ENCODE peak calls at places on chromosome 14, in four cellular contexts. U is K562, S is GM12878, X is HepG2. T is an unnamed sample.

GRCh38 chr14:52951730-52952481 is 1.1 kb upstream of the FERMT2 start:
- DNase-seq in U (peak; percentile 8), S (no peak), X (peak; percentile 73), T (peak; percentile 79)

GRCh38 chr14:69637503-69638030 is 26.2 kb downstream of the SUSD6 start:
- DNase-seq in U (peak; percentile 30), S (no peak), X (peak; percentile 60), T (no peak)

GRCh38 chr14:29265852-29266251 is 499.3 kb downstream of the FOXG1 start:
- DNase-seq in X (no peak), U (no peak), S (no peak), T (no peak)

GRCh38 chr14:104111301-104112112 is 26.0 kb downstream of the ASPG start:
- DNase-seq in U (no peak), S (no peak), X (no peak), T (no peak)

GRCh38 chr14:95849761-95850160 is 26.9 kb upstream of the TUNAR start:
- DNase-seq in X (no peak), S (no peak), U (no peak), T (no peak)

GRCh38 chr14:87334997-87335675 is 657.8 kb downstream of the GALC start:
- DNase-seq in X (no peak), U (no peak), S (no peak), T (no peak)

GRCh38 chr14:35257809-35258208 is 34.4 kb upstream of the PSMA6 start:
- DNase-seq in U (no peak), S (no peak), X (no peak), T (no peak)

GRCh38 chr14:99242816-99243795 is 28.9 kb downstream of the BCL11B start:
- DNase-seq in X (no peak), U (no peak), S (no peak), T (no peak)

GRCh38 chr14:99732436-99733220 is 48.5 kb downstream of the CYP46A1 start:
- DNase-seq in X (no peak), S (no peak), U (no peak), T (no peak)

GRCh38 chr14:51660720-51661119 is 9.0 kb downstream of the FRMD6 start:
- DNase-seq in S (no peak), U (no peak), X (no peak), T (no peak)

GRCh38 chr14:100106260-100106659 is 41.0 kb downstream of the EVL start:
- DNase-seq in X (no peak), S (no peak), U (peak; percentile 22), T (no peak)

GRCh38 chr14:78758333-78758732 is 588.2 kb downstream of the NRXN3 start:
- DNase-seq in U (peak; percentile 11), S (peak; percentile 13), X (peak; percentile 30), T (peak; percentile 14)

GRCh38 chr14:24179961-24180726 is 8.3 kb downstream of the REC8 start:
- DNase-seq in X (no peak), U (no peak), S (no peak), T (no peak)

GRCh38 chr14:32998433-32998832 is 59.8 kb downstream of the NPAS3 start:
- DNase-seq in S (no peak), U (no peak), X (no peak), T (no peak)

GRCh38 chr14:104975481-104976197 is 2.5 kb downstream of the AHNAK2 start:
- DNase-seq in U (no peak), S (no peak), X (no peak), T (no peak)

GRCh38 chr14:64812412-64812811 is 67.3 kb downstream of the SPTB start:
- DNase-seq in U (peak; percentile 46), X (no peak), S (no peak), T (no peak)

GRCh38 chr14:99718031-99718810 is 34.1 kb downstream of the CYP46A1 start:
- DNase-seq in S (peak; percentile 39), U (no peak), X (no peak), T (no peak)

GRCh38 chr14:96574633-96575191 is 72.5 kb downstream of the PAPOLA start:
- DNase-seq in U (no peak), S (no peak), X (no peak), T (no peak)

GRCh38 chr14:26163761-26164160 is 434.1 kb downstream of the NOVA1 start:
- DNase-seq in U (no peak), S (no peak), X (peak; percentile 28), T (no peak)

GRCh38 chr14:103537175-103537990 is 8.4 kb downstream of the TRMT61A start:
- DNase-seq in U (no peak), S (no peak), X (no peak), T (no peak)

GRCh38 chr14:42000450-42000849 is 393.8 kb downstream of the LRFN5 start:
- DNase-seq in U (no peak), S (no peak), X (no peak), T (peak; percentile 0)

GRCh38 chr14:105385322-105385637 is 13.1 kb upstream of the TEX22 start:
- DNase-seq in S (no peak), X (no peak), U (no peak), T (no peak)

GRCh38 chr14:20197459-20197858 is 6.8 kb downstream of the OR11G2 start:
- DNase-seq in S (no peak), X (no peak), U (no peak), T (no peak)

GRCh38 chr14:51564986-51565604 is 86.6 kb upstream of the FRMD6 start:
- DNase-seq in X (no peak), U (no peak), S (no peak), T (no peak)

GRCh38 chr14:98325761-98326160 is 946.2 kb downstream of the BCL11B start:
- DNase-seq in X (no peak), S (no peak), U (no peak), T (peak; percentile 4)

GRCh38 chr14:54637829-54638446 is 71.0 kb downstream of the SAMD4A start:
- DNase-seq in S (no peak), U (no peak), X (no peak), T (peak; percentile 24)

GRCh38 chr14:95008445-95009217 is 148.7 kb downstream of the DICER1 start:
- DNase-seq in U (no peak), X (no peak), S (no peak), T (no peak)

GRCh38 chr14:51512321-51512720 is 139.4 kb upstream of the FRMD6 start:
- DNase-seq in S (no peak), X (no peak), U (no peak), T (no peak)

GRCh38 chr14:64654072-64654899 is 49.9 kb upstream of the PLEKHG3 start:
- DNase-seq in U (no peak), S (peak; percentile 27), X (peak; percentile 60), T (peak; percentile 78)

GRCh38 chr14:98507269-98507668 is 764.7 kb downstream of the BCL11B start:
- DNase-seq in U (no peak), S (no peak), X (no peak), T (no peak)

DNA sequence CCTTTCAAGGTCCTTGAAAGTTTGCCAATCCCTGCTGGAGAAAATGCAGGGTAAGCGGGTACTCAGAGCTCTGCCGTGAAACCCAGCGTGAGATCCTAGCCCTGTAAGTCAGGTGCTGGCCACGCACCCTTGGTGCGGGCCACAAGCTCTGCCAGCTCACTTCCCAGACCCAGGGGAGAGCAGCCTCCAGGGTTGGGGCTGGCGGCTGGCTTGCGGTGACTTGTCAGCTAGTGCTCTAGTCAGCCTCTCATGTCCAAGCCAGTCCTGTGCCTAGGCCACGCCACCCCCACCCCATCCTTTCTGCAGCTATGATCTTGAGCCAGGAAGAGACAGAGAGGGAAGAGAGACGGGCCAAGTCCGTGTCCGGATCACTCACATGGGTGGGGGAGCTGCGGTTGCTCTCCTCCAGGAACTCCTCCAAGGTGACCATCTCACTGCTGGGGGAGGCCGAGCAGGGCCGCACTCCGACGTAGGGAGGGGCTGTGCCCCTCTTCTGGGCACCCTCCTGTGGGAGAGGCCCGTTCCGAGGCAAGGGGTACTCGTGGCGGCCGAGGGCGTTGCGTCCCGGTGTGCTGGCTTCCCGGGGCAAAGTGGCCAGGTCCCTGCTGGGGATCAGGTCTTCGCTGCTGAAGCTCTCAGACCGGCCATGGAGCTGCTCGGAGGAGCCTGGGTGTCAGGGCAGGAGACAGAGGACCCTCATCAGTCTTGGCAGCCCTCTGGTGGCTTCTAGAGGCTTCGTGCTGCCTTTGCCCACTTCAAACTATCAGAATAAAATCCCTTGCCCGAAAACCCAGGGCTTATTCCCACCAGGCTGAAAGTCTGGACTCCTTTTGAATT is 33.3 kb upstream of the GPR68 start:
- DNase-seq in U (no peak), S (no peak), X (no peak), T (no peak)
- TF ChIP-seq POLR2AphosphoS2 in U (no peak), S (no peak), X (no peak), T (no peak)

GRCh38 chr14:101590616-101591015 is 29.3 kb downstream of the DIO3 start:
- DNase-seq in U (no peak), S (no peak), X (no peak), T (no peak)

GRCh38 chr14:101588990-101589389 is 27.7 kb downstream of the DIO3 start:
- DNase-seq in S (no peak), X (peak; percentile 60), U (no peak), T (no peak)

GRCh38 chr14:101588286-101588975 is 27.1 kb downstream of the DIO3 start:
- DNase-seq in U (no peak), X (no peak), S (no peak), T (no peak)

GRCh38 chr14:101590062-101590461 is 28.8 kb downstream of the DIO3 start:
- DNase-seq in U (no peak), X (no peak), S (no peak), T (no peak)

GRCh38 chr14:101589486-101590015 is 28.3 kb downstream of the DIO3 start:
- DNase-seq in S (no peak), U (no peak), X (no peak), T (no peak)
- TF ChIP-seq USF2 in S (no peak), U (no peak), X (no peak), T (no peak)

GRCh38 chr14:92144708-92145107 is 22.9 kb downstream of the CPSF2 start:
- DNase-seq in X (no peak), U (no peak), S (no peak), T (no peak)

GRCh38 chr14:92143962-92144361 is 22.2 kb downstream of the CPSF2 start:
- DNase-seq in X (no peak), U (no peak), S (no peak), T (no peak)

GRCh38 chr14:92143309-92143708 is 21.5 kb downstream of the CPSF2 start:
- DNase-seq in X (no peak), U (no peak), S (no peak), T (no peak)
- TF ChIP-seq POLR2AphosphoS2 in X (no peak), U (no peak), S (no peak), T (no peak)

GRCh38 chr14:22276913-22277816 is 311.9 kb downstream of the DAD1 start:
- DNase-seq in S (no peak), U (peak; percentile 6), X (peak; percentile 46), T (no peak)
- TF ChIP-seq USF2 in S (no peak), U (no peak), X (no peak), T (no peak)

T was measured in A549.